ENCODE peak calls at places on chromosomes 5 and 9, in eight cellular contexts. F, W, J, C, S, U, T and Z are unnamed samples.

GRCh38 chr5:107090471-107090870 is 580.3 kb downstream of the EFNA5 start:
- DNase-seq in F (no peak), W (no peak), J (no peak), C (no peak), S (no peak), U (no peak), T (no peak), Z (no peak)

GRCh38 chr5:123450641-123451421 is 27.6 kb upstream of the CEP120 start:
- DNase-seq in F (no peak), W (no peak), J (no peak), C (no peak), S (peak; percentile 10), U (no peak), T (peak; percentile 67), Z (no peak)

GRCh38 chr5:155150012-155150411 is 136.5 kb downstream of the KIF4B start:
- DNase-seq in F (no peak), W (no peak), J (no peak), C (no peak), S (no peak), U (no peak), T (no peak), Z (no peak)

GRCh38 chr9:110050925-110051355 is 157.0 kb downstream of the C9orf152 start:
- DNase-seq in F (no peak), W (peak; percentile 97), J (no peak), C (no peak), S (peak; percentile 94), U (peak; percentile 37), T (peak; percentile 88), Z (no peak)

GRCh38 chr9:34982352-34982751 is 7.2 kb upstream of the DNAJB5 start:
- DNase-seq in F (no peak), W (no peak), J (no peak), C (no peak), S (no peak), U (no peak), T (no peak), Z (no peak)

GRCh38 chr5:178331491-178331981 is 98.9 kb upstream of the PHYKPL start:
- DNase-seq in F (peak; percentile 86), W (no peak), J (peak; percentile 68), C (no peak), S (peak; percentile 27), U (no peak), T (peak; percentile 1), Z (no peak)

GRCh38 chr9:119736478-119737454 is 367.5 kb upstream of the BRINP1 start:
- DNase-seq in F (peak; percentile 83), W (no peak), J (no peak), C (no peak), S (no peak), U (no peak), T (no peak), Z (no peak)

GRCh38 chr5:41246376-41246775 is 33.0 kb upstream of the C6 start:
- DNase-seq in F (no peak), W (peak; percentile 42), J (no peak), C (no peak), S (peak; percentile 78), U (peak; percentile 32), T (peak; percentile 87), Z (no peak)

GRCh38 chr5:157842185-157842584 is 16.8 kb downstream of the CLINT1 start:
- DNase-seq in F (no peak), W (no peak), J (no peak), C (no peak), S (no peak), U (no peak), T (no peak), Z (no peak)

GRCh38 chr9:121746411-121746810 is 95.0 kb downstream of the DAB2IP start:
- DNase-seq in F (no peak), W (no peak), J (no peak), C (no peak), S (no peak), U (no peak), T (no peak), Z (no peak)

GRCh38 chr5:38433160-38433861 is 123.1 kb downstream of the LIFR start:
- DNase-seq in F (peak; percentile 82), W (peak; percentile 63), J (no peak), C (no peak), S (no peak), U (peak; percentile 40), T (peak; percentile 93), Z (no peak)

GRCh38 chr5:62315376-62316049 is 9.5 kb downstream of the KIF2A start:
- DNase-seq in F (no peak), W (no peak), J (no peak), C (no peak), S (no peak), U (no peak), T (no peak), Z (no peak)

DNA sequence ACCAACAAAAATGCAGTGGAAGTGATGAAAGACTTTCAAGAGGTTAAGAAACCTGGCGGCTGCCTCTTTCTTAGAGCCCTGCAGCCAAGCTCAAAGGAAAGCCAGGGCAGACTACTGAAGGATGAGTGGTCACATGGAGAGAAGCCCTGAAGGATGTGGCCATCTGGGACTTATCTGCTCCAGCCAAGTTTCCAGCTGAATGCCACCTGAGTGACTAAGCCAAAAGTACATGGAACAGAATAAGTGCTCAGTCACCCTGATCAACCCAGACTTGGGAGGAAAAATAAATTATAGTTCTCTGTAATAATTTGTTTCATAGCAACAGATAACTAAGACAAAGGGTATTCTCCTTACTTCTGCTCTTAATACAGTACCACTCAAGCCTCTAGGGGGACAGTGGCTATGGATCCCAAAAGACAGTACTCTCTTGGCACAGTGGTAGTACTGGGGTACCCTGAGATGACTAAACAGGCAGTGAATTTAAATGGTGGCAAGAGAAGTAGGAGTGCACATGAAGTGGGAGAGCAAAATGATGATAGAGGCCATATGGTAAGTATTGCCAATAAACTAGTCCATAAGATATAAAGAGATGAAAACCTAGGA is 182.3 kb downstream of the ELAVL2 start:
- DNase-seq in F (no peak), W (no peak), J (no peak), C (no peak), S (no peak), U (no peak), T (no peak), Z (no peak)
- TF ChIP-seq CTCF in F (no peak), W (no peak), J (no peak), C (no peak), S (no peak), U (no peak), T (no peak), Z (no peak)

GRCh38 chr9:93860694-93861658 is 94.2 kb downstream of the BARX1 start:
- DNase-seq in F (peak; percentile 68), W (no peak), J (peak; percentile 89), C (no peak), S (no peak), U (no peak), T (no peak), Z (no peak)
- TF ChIP-seq CTCF in F (no peak), W (no peak), J (no peak), C (no peak), S (no peak), U (no peak), T (no peak), Z (no peak)

GRCh38 chr5:135208555-135209494 is 174.8 kb upstream of the PITX1 start:
- DNase-seq in F (peak; percentile 35), W (peak; percentile 95), J (no peak), C (no peak), S (peak; percentile 80), U (peak; percentile 57), T (peak; percentile 93), Z (peak; percentile 9)
- TF ChIP-seq CTCF in F (no peak), W (peak; percentile 70), J (peak; percentile 70), C (no peak), S (no peak), U (no peak), T (peak; percentile 39), Z (no peak)

DNA sequence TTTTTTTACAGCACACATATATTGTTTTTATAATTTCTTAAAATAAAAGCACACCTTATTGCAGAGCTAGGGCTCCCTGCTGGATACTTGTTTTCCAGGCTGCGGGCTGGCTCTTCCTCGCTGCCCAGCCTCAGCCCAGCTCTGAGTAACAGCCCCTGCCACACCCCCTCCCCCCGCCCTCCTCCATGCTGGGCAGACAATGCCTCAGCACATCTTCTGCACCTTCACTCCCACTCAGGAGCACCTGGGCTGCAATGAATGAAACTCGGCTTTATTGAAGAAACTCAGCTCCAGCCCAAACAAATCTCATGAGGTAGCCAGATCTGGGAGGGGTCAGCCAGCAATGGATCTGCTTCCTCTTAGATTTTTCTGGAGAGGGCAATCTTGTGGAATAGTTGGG is 9.5 kb downstream of the IL9 start:
- DNase-seq in F (no peak), W (no peak), J (no peak), C (no peak), S (no peak), U (no peak), T (no peak), Z (no peak)
- TF ChIP-seq CTCF in F (no peak), W (no peak), J (no peak), C (no peak), S (no peak), U (no peak), T (no peak), Z (no peak)

GRCh38 chr9:16601991-16602390 is 268.5 kb downstream of the BNC2 start:
- DNase-seq in F (no peak), W (no peak), J (no peak), C (no peak), S (no peak), U (no peak), T (no peak), Z (no peak)
- TF ChIP-seq CTCF in F (no peak), W (peak; percentile 29), J (peak; percentile 50), C (no peak), S (no peak), U (no peak), T (no peak), Z (no peak)

DNA sequence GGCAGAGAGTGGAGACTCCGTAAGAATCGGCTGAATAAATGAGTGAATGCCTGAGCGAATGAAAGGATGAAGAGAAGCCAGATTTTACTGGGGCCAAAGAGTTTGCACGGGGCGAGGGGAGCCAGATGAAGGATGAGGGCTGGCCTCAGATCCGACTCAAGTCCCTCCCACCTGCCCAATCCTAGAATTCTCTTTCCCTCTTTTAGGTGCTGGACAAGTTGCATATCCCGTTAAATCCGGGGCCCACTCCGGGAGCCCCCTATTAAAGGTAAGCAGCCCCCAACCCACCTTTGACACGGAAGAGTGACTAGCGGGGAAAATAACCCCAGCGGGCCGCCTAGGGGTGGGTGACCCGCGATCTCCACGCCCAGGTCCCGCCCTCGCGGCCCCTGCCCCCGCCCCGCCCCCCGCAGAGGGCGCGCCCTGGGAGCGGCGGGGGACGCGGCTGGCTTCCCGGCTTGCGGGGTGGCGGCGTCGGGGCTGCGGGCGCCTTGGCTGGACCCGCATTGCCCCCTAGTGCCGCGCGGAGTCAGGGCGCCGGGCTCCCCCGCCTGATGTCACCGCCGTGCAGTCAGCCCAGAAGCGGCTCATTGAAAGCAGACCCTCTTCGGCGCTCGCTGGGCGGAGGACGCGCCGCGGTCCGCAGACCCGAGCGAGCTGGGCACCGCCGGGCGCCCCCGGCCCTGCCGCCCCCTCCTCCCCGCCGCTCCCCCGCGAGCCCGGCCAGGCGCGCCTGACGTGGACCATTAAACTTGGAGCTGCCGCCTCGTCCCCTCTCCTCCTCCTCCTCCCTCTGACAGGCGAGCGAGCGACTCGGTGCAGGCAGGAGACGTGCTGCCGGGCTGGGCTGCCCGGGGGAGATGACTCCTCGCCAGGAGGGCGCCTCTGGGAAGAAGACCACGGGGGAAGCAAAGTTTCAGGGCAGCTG is at the start of gene ADRA1B:
- DNase-seq in F (peak; percentile 92), W (peak; percentile 17), J (no peak), C (peak; percentile 55), S (peak; percentile 87), U (peak; percentile 82), T (peak; percentile 72), Z (peak; percentile 72)
- TF ChIP-seq CTCF in F (peak; percentile 62), W (peak; percentile 82), J (peak; percentile 82), C (no peak), S (peak; percentile 71), U (peak; percentile 91), T (peak; percentile 34), Z (peak; percentile 69)

GRCh38 chr5:17248999-17249634 is 31.7 kb downstream of the BASP1 start:
- DNase-seq in F (no peak), W (peak; percentile 97), J (no peak), C (no peak), S (peak; percentile 97), U (no peak), T (peak; percentile 96), Z (no peak)
- TF ChIP-seq CTCF in F (no peak), W (peak; percentile 57), J (peak; percentile 43), C (no peak), S (no peak), U (no peak), T (peak; percentile 6), Z (no peak)